ENCODE peak calls at places on chromosomes 11 and 22, in nine cellular contexts. P, O, Z, Y, C, R, D, E and M are unnamed samples.
A peak's percentile ranks its signal among the peaks of the same experiment; 100 is the strongest.

GRCh38 chr11:48122246-48122645 is 94.4 kb upstream of the OR4B1 start:
- DNase-seq in P (no peak), O (no peak), Z (no peak), Y (no peak), C (no peak), R (no peak), D (no peak), E (no peak), M (no peak)

GRCh38 chr22:47621253-47621652 is 858.8 kb downstream of the TBC1D22A start:
- DNase-seq in P (peak; percentile 22), O (no peak), Z (no peak), Y (no peak), C (no peak), R (no peak), D (no peak), E (no peak), M (no peak)

GRCh38 chr22:19704355-19705015 is 9.8 kb upstream of the SEPTIN5 start:
- DNase-seq in P (peak; percentile 46), O (no peak), Z (no peak), Y (no peak), C (peak; percentile 15), R (no peak), D (peak; percentile 35), E (no peak), M (no peak)

GRCh38 chr11:61027141-61027840 is 55.8 kb downstream of the CD6 start:
- DNase-seq in P (no peak), O (no peak), Z (no peak), Y (no peak), C (no peak), R (no peak), D (no peak), E (no peak), M (no peak)

GRCh38 chr22:20650294-20651207 is 123.4 kb upstream of the SERPIND1 start:
- DNase-seq in P (no peak), O (no peak), Z (no peak), Y (peak; percentile 19), C (no peak), R (no peak), D (no peak), E (no peak), M (no peak)

GRCh38 chr11:57425565-57426438 is 1.1 kb downstream of the SLC43A3 start:
- DNase-seq in P (peak; percentile 83), O (no peak), Z (no peak), Y (peak; percentile 72), C (peak; percentile 32), R (peak; percentile 64), D (peak; percentile 75), E (peak; percentile 82), M (peak; percentile 23)

GRCh38 chr11:121892131-121892681 is 223.8 kb downstream of the BLID start:
- DNase-seq in P (no peak), O (no peak), Z (no peak), Y (no peak), C (no peak), R (peak; percentile 33), D (peak; percentile 60), E (no peak), M (no peak)

GRCh38 chr22:49112176-49112575 is 715.5 kb downstream of the BRD1 start:
- DNase-seq in P (no peak), O (no peak), Z (no peak), Y (no peak), C (no peak), R (no peak), D (no peak), E (no peak), M (peak; percentile 27)

GRCh38 chr11:133945087-133945974 is 11.4 kb downstream of the IGSF9B start:
- DNase-seq in P (no peak), O (peak; percentile 64), Z (no peak), Y (no peak), C (no peak), R (peak; percentile 60), D (no peak), E (no peak), M (peak; percentile 86)

GRCh38 chr11:60133917-60134316 is 45.5 kb downstream of the MS4A2 start:
- DNase-seq in P (no peak), O (no peak), Z (no peak), Y (no peak), C (no peak), R (no peak), D (no peak), E (no peak), M (no peak)

GRCh38 chr11:88849368-88849767 is 216.4 kb downstream of the GRM5 start:
- DNase-seq in P (no peak), O (no peak), Z (no peak), Y (no peak), C (no peak), R (no peak), D (no peak), E (no peak), M (no peak)

GRCh38 chr11:15662285-15662684 is 547.6 kb downstream of the INSC start:
- DNase-seq in P (no peak), O (no peak), Z (peak; percentile 24), Y (no peak), C (no peak), R (no peak), D (no peak), E (no peak), M (no peak)

GRCh38 chr11:68750197-68750987 is 928 bp downstream of the TESMIN start:
- DNase-seq in P (no peak), O (no peak), Z (no peak), Y (no peak), C (peak; percentile 46), R (no peak), D (peak; percentile 57), E (peak; percentile 58), M (peak; percentile 27)

DNA sequence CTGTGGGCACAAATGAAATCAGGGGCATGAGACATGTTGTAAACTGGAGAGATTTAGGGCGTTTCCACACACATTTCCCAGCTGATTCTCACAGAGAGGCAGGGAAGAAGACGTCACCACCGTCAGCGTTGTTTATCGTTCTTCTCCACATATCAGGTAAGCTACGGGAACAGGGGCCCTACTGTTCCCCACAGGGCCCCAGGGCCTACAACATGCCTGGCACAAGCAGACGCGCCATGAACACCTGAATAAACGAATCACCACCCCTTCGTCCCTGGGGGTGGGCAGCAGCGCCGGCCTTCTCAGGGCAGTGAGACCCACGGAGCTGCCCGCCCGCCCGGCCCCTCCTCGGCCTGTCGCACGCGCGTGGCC is 342 bp downstream of the EFCAB6 start:
- DNase-seq in P (no peak), O (no peak), Z (no peak), Y (no peak), C (peak; percentile 55), R (no peak), D (no peak), E (no peak), M (peak; percentile 69)
- H3K27ac ChIP-seq in P (peak overlapping the region; percentile 91), O (peak overlapping the region; percentile 75), Z (peak overlapping the region; percentile 85), Y (peak overlapping the region; percentile 61), C (peak overlapping the region; percentile 68), R (peak overlapping the region; percentile 87), D (peak overlapping the region; percentile 75), E (peak overlapping the region; percentile 84), M (peak overlapping the region; percentile 77)

GRCh38 chr22:17269607-17270261 is 50.5 kb upstream of the ADA2 start:
- DNase-seq in P (no peak), O (no peak), Z (no peak), Y (no peak), C (no peak), R (no peak), D (no peak), E (no peak), M (no peak)

GRCh38 chr22:17267661-17268330 is 48.6 kb upstream of the ADA2 start:
- DNase-seq in P (no peak), O (no peak), Z (no peak), Y (no peak), C (peak; percentile 40), R (no peak), D (no peak), E (no peak), M (no peak)

GRCh38 chr22:17266261-17266971 is 47.2 kb upstream of the ADA2 start:
- DNase-seq in P (no peak), O (no peak), Z (no peak), Y (no peak), C (peak; percentile 80), R (no peak), D (peak; percentile 64), E (no peak), M (no peak)

GRCh38 chr22:17269224-17269606 is 50.0 kb upstream of the ADA2 start:
- DNase-seq in P (no peak), O (no peak), Z (no peak), Y (no peak), C (no peak), R (no peak), D (no peak), E (no peak), M (no peak)

GRCh38 chr22:17268501-17269223 is 49.4 kb upstream of the ADA2 start:
- DNase-seq in P (no peak), O (no peak), Z (no peak), Y (no peak), C (no peak), R (no peak), D (no peak), E (no peak), M (no peak)
- H3K4me1 ChIP-seq in P (peaks cover 13% of the 10 kb centered on the region), O (peaks cover 19% of the 10 kb centered on the region), Z (no peaks in the 10 kb centered on the region), Y (peaks cover 4% of the 10 kb centered on the region), C (peaks cover 27% of the 10 kb centered on the region), R (peaks cover 35% of the 10 kb centered on the region), D (peaks cover 26% of the 10 kb centered on the region), E (no peaks in the 10 kb centered on the region), M (no peaks in the 10 kb centered on the region)

DNA sequence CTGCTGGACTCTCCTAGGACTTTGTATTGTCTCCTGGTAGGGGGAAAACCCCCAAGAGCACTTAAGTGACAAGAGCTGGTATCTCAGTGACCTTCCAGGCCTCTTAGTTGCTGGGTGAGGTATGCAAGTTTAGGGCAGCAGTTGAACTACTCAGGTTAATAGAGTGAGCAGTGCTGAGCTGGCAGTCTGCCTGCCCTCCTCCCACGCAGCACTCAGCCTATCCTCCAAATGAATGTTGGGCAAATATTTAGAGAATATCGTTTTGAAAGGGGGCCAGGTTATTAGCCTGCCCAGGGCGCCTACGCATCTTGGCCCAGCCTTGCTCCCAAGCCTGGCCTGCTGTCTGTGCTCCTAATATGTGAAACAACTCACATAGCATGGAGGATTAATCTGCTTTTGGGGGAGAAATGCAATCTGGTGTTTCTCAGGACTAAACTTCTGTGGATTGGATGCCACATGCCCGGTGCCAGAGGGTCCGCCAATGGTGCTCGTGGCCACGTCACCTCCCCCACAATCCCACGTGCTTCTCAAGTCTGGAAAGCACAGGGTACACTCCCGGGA is 67.5 kb downstream of the SPON1 start:
- DNase-seq in P (peak; percentile 90), O (no peak), Z (peak; percentile 9), Y (peak; percentile 87), C (peak; percentile 69), R (peak; percentile 66), D (peak; percentile 58), E (peak; percentile 84), M (peak; percentile 71)
- H3K27ac ChIP-seq in P (no peak overlapping the region), O (no peak overlapping the region), Z (no peak overlapping the region), Y (no peak overlapping the region), C (peak overlapping the region; percentile 89), R (no peak overlapping the region), D (no peak overlapping the region), E (no peak overlapping the region), M (peak overlapping the region; percentile 59)

DNA sequence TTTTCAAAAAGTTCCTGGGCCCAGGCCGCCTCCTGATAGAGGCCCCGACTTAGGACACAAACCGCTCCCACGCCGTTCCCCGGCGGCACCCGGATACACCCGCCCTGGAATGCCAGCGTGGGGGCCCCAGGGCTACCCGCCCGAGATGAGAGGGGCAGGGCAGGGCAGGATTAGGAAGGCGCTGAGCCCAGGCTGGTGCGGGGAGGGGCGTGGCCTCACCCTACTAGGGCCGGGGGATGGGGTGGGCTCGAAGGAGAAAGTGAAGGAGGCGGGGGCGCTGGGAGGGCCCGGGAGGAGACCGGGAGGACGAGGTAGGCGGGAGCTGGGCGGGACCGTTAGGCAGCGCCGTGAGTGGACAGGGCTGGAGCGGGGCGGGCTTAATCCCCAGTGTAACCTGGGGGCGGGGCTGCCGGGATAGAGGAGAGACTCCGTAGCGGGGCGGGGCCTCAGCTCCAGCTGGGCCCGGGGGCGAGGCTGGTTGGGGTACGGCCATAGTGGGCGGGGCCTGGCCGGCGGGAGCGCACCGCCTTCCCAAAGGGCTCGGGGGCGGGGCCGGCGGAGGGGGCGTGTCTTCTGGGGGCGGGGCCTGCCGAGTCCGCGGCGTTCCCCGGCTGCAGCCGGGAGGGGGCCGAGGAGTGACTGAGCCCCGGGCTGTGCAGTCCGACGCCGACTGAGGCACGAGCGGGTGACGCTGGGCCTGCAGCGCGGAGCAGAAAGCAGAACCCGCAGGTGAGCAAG is at the start of gene CD82:
- DNase-seq in P (peak; percentile 100), O (peak; percentile 97), Z (peak; percentile 96), Y (peak; percentile 100), C (peak; percentile 100), R (peak; percentile 100), D (peak; percentile 100), E (peak; percentile 100), M (peak; percentile 100)
- H3K4me1 ChIP-seq in P (peaks cover 56% of the 10 kb centered on the region), O (peaks cover 55% of the 10 kb centered on the region), Z (peaks cover 19% of the 10 kb centered on the region), Y (peaks cover 33% of the 10 kb centered on the region), C (peaks cover 31% of the 10 kb centered on the region), R (peaks cover 51% of the 10 kb centered on the region), D (peaks cover 35% of the 10 kb centered on the region), E (peaks cover 64% of the 10 kb centered on the region), M (peaks cover 26% of the 10 kb centered on the region)